ENCODE peak calls at places on chromosomes 2 and 18, in five cellular contexts. D, T, Q, B and W are unnamed samples.

GRCh38 chr2:67210430-67210829 is 186.7 kb upstream of the ETAA1 start:
- DNase-seq in D (no peak), T (no peak), Q (peak; percentile 17), B (no peak), W (no peak)

GRCh38 chr2:42191285-42192009 is 22.3 kb downstream of the EML4 start:
- DNase-seq in D (no peak), T (no peak), Q (no peak), B (no peak), W (no peak)

GRCh38 chr2:86566158-86566827 is 3.0 kb upstream of the CHMP3 start:
- DNase-seq in D (peak; percentile 15), T (no peak), Q (no peak), B (no peak), W (no peak)

GRCh38 chr2:23900133-23900926 is 26.6 kb downstream of the ATAD2B start:
- DNase-seq in D (peak; percentile 69), T (no peak), Q (no peak), B (no peak), W (peak; percentile 34)

GRCh38 chr2:192267484-192267883 is 72.8 kb upstream of the TMEFF2 start:
- DNase-seq in D (peak; percentile 91), T (peak; percentile 56), Q (no peak), B (no peak), W (no peak)

GRCh38 chr2:234435836-234436481 is 60.9 kb downstream of the ARL4C start:
- DNase-seq in D (no peak), T (no peak), Q (peak; percentile 60), B (no peak), W (no peak)

GRCh38 chr18:79852561-79853302 is 55.0 kb downstream of the KCNG2 start:
- DNase-seq in D (no peak), T (no peak), Q (no peak), B (no peak), W (no peak)

GRCh38 chr2:117856415-117857210 is 42.1 kb downstream of the DDX18 start:
- DNase-seq in D (peak; percentile 96), T (peak; percentile 85), Q (peak; percentile 57), B (no peak), W (no peak)

GRCh38 chr2:214393796-214394195 is 17.1 kb upstream of the VWC2L start:
- DNase-seq in D (no peak), T (no peak), Q (no peak), B (no peak), W (no peak)

GRCh38 chr2:31138037-31138962 is at the start of gene GALNT14:
- DNase-seq in D (peak; percentile 7), T (peak; percentile 54), Q (peak; percentile 78), B (peak; percentile 73), W (peak; percentile 34)

GRCh38 chr18:56522826-56523225 is 115.6 kb downstream of the TXNL1 start:
- DNase-seq in D (peak; percentile 68), T (no peak), Q (no peak), B (no peak), W (no peak)

GRCh38 chr2:200869014-200869413 is 4.6 kb upstream of the CLK1 start:
- DNase-seq in D (no peak), T (no peak), Q (peak; percentile 28), B (no peak), W (no peak)

GRCh38 chr18:79405781-79406575 is 10.2 kb downstream of the NFATC1 start:
- DNase-seq in D (no peak), T (no peak), Q (no peak), B (no peak), W (no peak)

DNA sequence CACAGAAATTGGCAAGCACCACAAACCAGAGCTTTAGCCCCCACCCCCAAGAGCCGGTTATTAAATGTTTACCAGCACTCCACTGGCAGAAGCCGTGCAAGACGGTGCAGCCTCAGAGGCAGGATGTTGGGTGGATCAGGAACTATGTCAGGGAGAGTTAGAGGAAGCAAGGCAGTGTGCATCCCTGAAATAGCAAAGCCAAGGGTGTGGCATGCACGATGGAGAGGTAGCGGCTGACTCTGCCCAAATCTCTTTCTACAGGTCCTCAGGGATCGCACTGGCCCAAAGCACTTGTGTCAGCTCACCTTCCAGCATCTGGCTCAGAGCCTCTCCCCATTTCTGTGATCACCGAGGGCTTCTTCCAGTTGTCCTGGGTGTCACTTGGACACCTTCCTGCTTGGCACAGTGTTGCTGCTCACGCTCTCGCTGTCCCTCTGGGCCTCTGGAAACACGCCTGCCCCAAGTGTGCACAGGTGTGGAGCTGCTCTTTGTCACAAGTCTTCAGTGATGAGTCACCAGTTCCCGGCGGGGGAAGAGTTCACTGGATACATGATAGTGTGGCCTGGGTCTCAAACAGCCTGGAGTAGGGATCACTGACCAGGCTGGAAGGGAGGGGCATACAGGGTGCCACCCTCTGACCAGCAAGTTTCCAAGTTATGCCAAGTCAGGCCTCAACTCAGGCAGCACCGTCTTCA is 17.3 kb upstream of the B3GNT7 start:
- DNase-seq in D (no peak), T (peak; percentile 18), Q (peak; percentile 59), B (peak; percentile 53), W (peak; percentile 86)
- H2BK120ac ChIP-seq in D (no peak overlapping the region), T (no peak overlapping the region), Q (no peak overlapping the region), B (no peak overlapping the region), W (no peak overlapping the region)

DNA sequence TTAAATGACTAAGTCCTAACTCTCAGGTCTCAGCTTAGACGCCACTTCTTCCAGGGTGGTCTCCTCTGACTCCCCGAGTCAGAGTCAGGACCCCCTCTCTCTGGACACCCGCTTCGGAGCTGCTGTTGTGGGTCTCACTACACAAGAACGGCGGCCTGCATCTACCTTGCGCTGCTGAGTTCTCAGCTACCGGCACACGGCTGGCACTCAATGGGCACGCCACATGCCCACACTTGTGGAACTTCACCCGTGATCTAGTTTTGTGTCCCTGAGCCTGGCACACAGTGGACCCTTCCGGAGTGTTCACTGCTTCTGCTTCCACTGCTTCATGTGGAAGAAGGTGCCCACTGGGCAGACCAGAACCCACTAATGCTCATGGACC is 58.3 kb upstream of the ID2 start:
- DNase-seq in D (no peak), T (no peak), Q (no peak), B (no peak), W (no peak)
- H2BK120ac ChIP-seq in D (no peak overlapping the region), T (no peak overlapping the region), Q (no peak overlapping the region), B (no peak overlapping the region), W (no peak overlapping the region)

GRCh38 chr18:27863780-27864430 is 313.0 kb downstream of the CDH2 start:
- DNase-seq in D (no peak), T (no peak), Q (no peak), B (no peak), W (no peak)
- H2BK120ac ChIP-seq in D (no peak overlapping the region), T (no peak overlapping the region), Q (no peak overlapping the region), B (no peak overlapping the region), W (no peak overlapping the region)

GRCh38 chr18:77096936-77097886 is 35.4 kb downstream of the MBP start:
- DNase-seq in D (no peak), T (no peak), Q (peak; percentile 89), B (peak; percentile 82), W (no peak)
- H2BK120ac ChIP-seq in D (peak overlapping the region; percentile 12), T (peak overlapping the region; percentile 58), Q (peak overlapping the region; percentile 34), B (no peak overlapping the region), W (no peak overlapping the region)

DNA sequence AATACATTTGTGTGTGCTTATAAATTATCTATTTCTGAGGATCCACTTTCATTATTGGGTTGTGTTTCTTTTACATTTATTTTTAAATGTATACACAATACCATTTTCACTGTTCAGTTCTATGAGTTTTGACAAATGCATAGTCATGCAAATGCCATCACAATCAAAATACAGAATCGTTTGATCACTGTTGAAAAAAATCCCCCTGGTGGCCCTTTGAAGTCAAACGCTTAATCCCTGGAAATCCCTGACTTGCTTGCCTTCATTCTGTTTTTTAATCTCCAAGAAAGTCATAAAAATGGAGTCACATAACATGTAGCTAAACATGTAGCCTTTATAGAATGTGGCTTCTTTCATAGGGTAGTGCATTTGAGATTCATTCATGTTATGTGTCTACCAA is 173.3 kb downstream of the GALR1 start:
- DNase-seq in D (no peak), T (no peak), Q (peak; percentile 10), B (no peak), W (no peak)
- H2BK120ac ChIP-seq in D (no peak overlapping the region), T (no peak overlapping the region), Q (no peak overlapping the region), B (no peak overlapping the region), W (no peak overlapping the region)

DNA sequence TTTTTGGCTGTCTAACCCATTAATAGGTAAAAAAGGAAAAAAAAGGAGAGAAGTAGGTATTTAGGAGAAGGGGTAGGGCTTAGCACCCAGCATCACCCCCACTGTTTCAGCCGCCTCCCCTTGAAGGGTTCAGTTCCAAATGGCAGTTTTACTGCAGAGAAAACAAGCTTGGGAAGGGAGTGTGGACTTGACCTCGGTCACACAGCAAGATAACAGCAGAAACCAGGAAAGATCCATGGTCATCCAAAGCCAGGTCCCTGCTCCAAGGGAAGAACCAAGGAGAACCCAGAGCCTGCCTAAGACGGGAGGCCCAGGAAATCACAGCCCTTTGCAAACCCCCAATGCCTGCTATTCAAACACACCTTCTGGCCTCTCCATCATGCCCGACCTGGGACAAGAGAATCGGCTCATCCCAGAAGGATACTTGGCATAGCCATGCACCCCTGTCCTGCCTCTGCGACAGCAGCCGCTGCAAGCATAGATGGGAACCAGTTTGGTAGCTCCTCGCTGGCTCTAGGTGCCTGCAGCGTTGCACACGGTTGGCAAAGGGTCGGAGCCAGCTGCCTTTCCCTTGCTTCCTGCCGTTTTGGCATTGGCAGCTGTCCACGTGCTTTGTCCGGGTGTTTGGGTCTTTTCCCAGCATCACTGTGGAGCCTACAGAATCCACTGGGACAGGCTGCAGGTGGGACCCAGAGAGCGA is 76.8 kb downstream of the TWIST2 start:
- DNase-seq in D (no peak), T (no peak), Q (no peak), B (no peak), W (no peak)
- H2BK120ac ChIP-seq in D (no peak overlapping the region), T (no peak overlapping the region), Q (no peak overlapping the region), B (no peak overlapping the region), W (no peak overlapping the region)

DNA sequence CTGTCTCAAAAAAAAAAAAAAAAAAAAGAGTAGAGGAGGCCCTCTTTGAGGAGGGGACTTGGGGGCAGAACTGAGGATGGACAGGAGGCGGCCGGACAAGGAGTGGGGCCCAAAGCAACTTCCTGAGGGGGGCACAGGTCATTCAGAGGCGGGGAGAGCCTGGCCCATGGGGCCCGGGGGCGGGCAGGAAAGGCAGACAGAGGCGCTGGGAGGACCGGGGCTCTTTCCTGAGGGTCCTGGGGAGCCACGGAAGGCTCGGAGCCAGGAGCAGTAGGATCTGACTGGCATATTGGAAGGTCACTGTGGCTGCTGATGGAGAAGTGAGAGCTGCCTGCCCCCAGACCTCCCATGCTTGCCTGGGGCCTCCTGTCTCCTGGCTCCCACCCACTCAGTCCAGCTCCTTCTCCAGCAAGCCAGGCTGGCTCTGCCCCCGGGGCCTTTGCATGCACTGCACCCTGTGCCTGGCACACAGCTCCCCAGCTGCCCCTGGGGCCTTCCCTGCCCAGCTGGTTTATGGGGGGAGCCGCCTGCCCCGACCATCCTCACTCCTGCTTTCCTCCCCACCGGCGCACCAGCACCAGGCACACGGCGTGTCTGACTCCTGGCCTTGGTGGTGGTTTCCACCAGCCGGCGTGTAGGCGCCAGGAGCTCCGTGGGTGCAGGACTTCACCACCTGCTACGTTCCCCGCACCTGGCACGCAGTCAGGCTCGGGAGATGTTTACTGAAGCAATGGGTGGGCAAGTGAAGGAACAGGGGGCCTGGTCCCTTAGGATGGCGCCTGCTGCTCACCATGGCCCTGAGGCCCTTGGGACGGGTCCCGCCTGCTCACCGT is 5.6 kb downstream of the ESPNL start:
- DNase-seq in D (no peak), T (no peak), Q (no peak), B (peak; percentile 25), W (no peak)
- H2BK120ac ChIP-seq in D (no peak overlapping the region), T (no peak overlapping the region), Q (no peak overlapping the region), B (no peak overlapping the region), W (no peak overlapping the region)

GRCh38 chr2:47346669-47347068 is 56.3 kb upstream of the MSH2 start:
- DNase-seq in D (no peak), T (no peak), Q (no peak), B (no peak), W (no peak)
- H2BK120ac ChIP-seq in D (no peak overlapping the region), T (no peak overlapping the region), Q (no peak overlapping the region), B (no peak overlapping the region), W (no peak overlapping the region)